ENCODE peak calls at places on chromosomes 13 and 19, in five cellular contexts. One of them, this sample, is unnamed.
A peak's percentile ranks its signal among the peaks of the same experiment; 100 is the strongest.

GRCh38 chr19:7360393-7360984 is 11.8 kb downstream of the ARHGEF18 start:
- DNase-seq in H1: no peak
- DNase-seq in brain microvascular endothelial cell: no peak
- DNase-seq in right atrium auricular region: no peak
- DNase-seq in epithelial cell of esophagus: no peak
- DNase-seq in this sample: no peak

GRCh38 chr13:113545455-113545930 is 39.1 kb upstream of the TFDP1 start:
- DNase-seq in epithelial cell of esophagus: peak; percentile 30
- DNase-seq in brain microvascular endothelial cell: peak; percentile 22
- DNase-seq in right atrium auricular region: no peak
- DNase-seq in H1: no peak
- DNase-seq in this sample: no peak

GRCh38 chr13:38900188-38900587 is 90.4 kb downstream of the STOML3 start:
- DNase-seq in H1: no peak
- DNase-seq in brain microvascular endothelial cell: no peak
- DNase-seq in right atrium auricular region: no peak
- DNase-seq in epithelial cell of esophagus: no peak
- DNase-seq in this sample: no peak

GRCh38 chr19:30284209-30284608 is 88.0 kb upstream of the ZNF536 start:
- DNase-seq in H1: no peak
- DNase-seq in epithelial cell of esophagus: no peak
- DNase-seq in brain microvascular endothelial cell: no peak
- DNase-seq in right atrium auricular region: no peak
- DNase-seq in this sample: no peak

GRCh38 chr19:46717716-46718143 is 816 bp upstream of the PRKD2 start:
- DNase-seq in epithelial cell of esophagus: no peak
- DNase-seq in right atrium auricular region: no peak
- DNase-seq in H1: peak; percentile 58
- DNase-seq in brain microvascular endothelial cell: no peak
- DNase-seq in this sample: no peak

GRCh38 chr19:33442706-33443105 is 69.2 kb downstream of the CEBPG start:
- DNase-seq in brain microvascular endothelial cell: no peak
- DNase-seq in H1: no peak
- DNase-seq in right atrium auricular region: no peak
- DNase-seq in epithelial cell of esophagus: no peak
- DNase-seq in this sample: no peak

GRCh38 chr13:93558637-93559036 is 332.0 kb downstream of the GPC6 start:
- DNase-seq in epithelial cell of esophagus: no peak
- DNase-seq in right atrium auricular region: no peak
- DNase-seq in brain microvascular endothelial cell: no peak
- DNase-seq in H1: no peak
- DNase-seq in this sample: no peak

GRCh38 chr13:75766636-75767035 is 130.5 kb downstream of the LMO7 start:
- DNase-seq in right atrium auricular region: no peak
- DNase-seq in epithelial cell of esophagus: no peak
- DNase-seq in H1: no peak
- DNase-seq in brain microvascular endothelial cell: no peak
- DNase-seq in this sample: no peak

GRCh38 chr13:74246398-74246975 is 112.3 kb upstream of the KLF12 start:
- DNase-seq in H1: no peak
- DNase-seq in epithelial cell of esophagus: no peak
- DNase-seq in brain microvascular endothelial cell: peak; percentile 56
- DNase-seq in right atrium auricular region: peak; percentile 63
- DNase-seq in this sample: no peak

GRCh38 chr19:53086949-53087348 is 16.3 kb downstream of the ZNF160 start:
- DNase-seq in brain microvascular endothelial cell: peak; percentile 88
- DNase-seq in H1: no peak
- DNase-seq in epithelial cell of esophagus: peak; percentile 31
- DNase-seq in right atrium auricular region: peak; percentile 62
- DNase-seq in this sample: no peak

GRCh38 chr13:109496216-109496615 is 290.2 kb downstream of the IRS2 start:
- DNase-seq in brain microvascular endothelial cell: no peak
- DNase-seq in right atrium auricular region: no peak
- DNase-seq in epithelial cell of esophagus: no peak
- DNase-seq in H1: no peak
- DNase-seq in this sample: no peak

GRCh38 chr13:44967656-44968451 is 21.4 kb downstream of the NUFIP1 start:
- DNase-seq in H1: no peak
- DNase-seq in epithelial cell of esophagus: no peak
- DNase-seq in brain microvascular endothelial cell: peak; percentile 40
- DNase-seq in right atrium auricular region: no peak
- DNase-seq in this sample: no peak

GRCh38 chr13:25752957-25753540 is 298.8 kb downstream of the SHISA2 start:
- DNase-seq in epithelial cell of esophagus: peak; percentile 62
- DNase-seq in right atrium auricular region: peak; percentile 80
- DNase-seq in brain microvascular endothelial cell: peak; percentile 87
- DNase-seq in H1: no peak
- DNase-seq in this sample: peak; percentile 29

GRCh38 chr13:44148159-44148929 is 225.3 kb upstream of the SERP2 start:
- DNase-seq in brain microvascular endothelial cell: no peak
- DNase-seq in epithelial cell of esophagus: no peak
- DNase-seq in H1: no peak
- DNase-seq in right atrium auricular region: no peak
- DNase-seq in this sample: no peak

GRCh38 chr19:10230155-10230903 is 802 bp downstream of the S1PR2 start:
- DNase-seq in epithelial cell of esophagus: no peak
- DNase-seq in right atrium auricular region: no peak
- DNase-seq in H1: peak; percentile 83
- DNase-seq in brain microvascular endothelial cell: no peak
- DNase-seq in this sample: no peak

GRCh38 chr19:10289836-10290438 is at the start of gene ICAM5:
- DNase-seq in H1: no peak
- DNase-seq in brain microvascular endothelial cell: no peak
- DNase-seq in right atrium auricular region: no peak
- DNase-seq in epithelial cell of esophagus: peak; percentile 57
- DNase-seq in this sample: no peak

GRCh38 chr19:38527466-38528136 is 90.2 kb downstream of the MAP4K1 start:
- DNase-seq in right atrium auricular region: no peak
- DNase-seq in H1: peak; percentile 80
- DNase-seq in brain microvascular endothelial cell: no peak
- DNase-seq in epithelial cell of esophagus: no peak
- DNase-seq in this sample: no peak

GRCh38 chr13:78596701-78597550 is 6.4 kb downstream of the POU4F1 start:
- DNase-seq in brain microvascular endothelial cell: no peak
- DNase-seq in right atrium auricular region: no peak
- DNase-seq in H1: peak; percentile 68
- DNase-seq in epithelial cell of esophagus: no peak
- DNase-seq in this sample: no peak

GRCh38 chr13:100423375-100423774 is 165.2 kb downstream of the GGACT start:
- DNase-seq in right atrium auricular region: no peak
- DNase-seq in H1: no peak
- DNase-seq in epithelial cell of esophagus: peak; percentile 71
- DNase-seq in brain microvascular endothelial cell: no peak
- DNase-seq in this sample: no peak

GRCh38 chr13:79404985-79405384 is 1.1 kb downstream of the RBM26 start:
- DNase-seq in right atrium auricular region: no peak
- DNase-seq in epithelial cell of esophagus: peak; percentile 48
- DNase-seq in H1: no peak
- DNase-seq in brain microvascular endothelial cell: no peak
- DNase-seq in this sample: no peak

GRCh38 chr13:113187263-113187669 is 21.2 kb downstream of the PCID2 start:
- DNase-seq in right atrium auricular region: peak; percentile 97
- DNase-seq in H1: no peak
- DNase-seq in brain microvascular endothelial cell: peak; percentile 100
- DNase-seq in epithelial cell of esophagus: peak; percentile 99
- DNase-seq in this sample: peak; percentile 98

GRCh38 chr13:39596176-39596575 is 6.8 kb downstream of the LHFPL6 start:
- DNase-seq in brain microvascular endothelial cell: no peak
- DNase-seq in H1: no peak
- DNase-seq in right atrium auricular region: no peak
- DNase-seq in epithelial cell of esophagus: no peak
- DNase-seq in this sample: no peak

GRCh38 chr13:99226493-99226892 is 25.8 kb downstream of the UBAC2 start:
- DNase-seq in right atrium auricular region: no peak
- DNase-seq in H1: no peak
- DNase-seq in epithelial cell of esophagus: no peak
- DNase-seq in brain microvascular endothelial cell: no peak
- DNase-seq in this sample: no peak

GRCh38 chr13:99227331-99227900 is 26.8 kb downstream of the UBAC2 start:
- DNase-seq in right atrium auricular region: no peak
- DNase-seq in H1: no peak
- DNase-seq in epithelial cell of esophagus: no peak
- DNase-seq in brain microvascular endothelial cell: no peak
- DNase-seq in this sample: no peak

GRCh38 chr13:99230991-99231390 is 27.2 kb downstream of the GPR18 start:
- DNase-seq in right atrium auricular region: no peak
- DNase-seq in H1: no peak
- DNase-seq in brain microvascular endothelial cell: no peak
- DNase-seq in epithelial cell of esophagus: no peak
- DNase-seq in this sample: no peak

GRCh38 chr13:99227909-99228688 is 27.4 kb downstream of the UBAC2 start:
- DNase-seq in right atrium auricular region: no peak
- DNase-seq in H1: no peak
- DNase-seq in epithelial cell of esophagus: peak; percentile 51
- DNase-seq in brain microvascular endothelial cell: no peak
- DNase-seq in this sample: no peak

GRCh38 chr13:99228737-99229691 is 28.4 kb downstream of the UBAC2 start:
- DNase-seq in right atrium auricular region: no peak
- DNase-seq in H1: no peak
- DNase-seq in epithelial cell of esophagus: peak; percentile 83
- DNase-seq in brain microvascular endothelial cell: peak; percentile 46
- DNase-seq in this sample: no peak
- H3K4me3 ChIP-seq in right atrium auricular region: no peak overlapping the region
- H3K4me3 ChIP-seq in H1: no peak overlapping the region
- H3K4me3 ChIP-seq in epithelial cell of esophagus: no peak overlapping the region
- H3K4me3 ChIP-seq in brain microvascular endothelial cell: no peak overlapping the region
- H3K4me3 ChIP-seq in this sample: no peak overlapping the region

GRCh38 chr19:55857149-55857548 is 20.8 kb downstream of the NLRP4 start:
- DNase-seq in right atrium auricular region: no peak
- DNase-seq in epithelial cell of esophagus: no peak
- DNase-seq in H1: no peak
- DNase-seq in brain microvascular endothelial cell: no peak
- DNase-seq in this sample: no peak

GRCh38 chr19:55857974-55858373 is 21.6 kb downstream of the NLRP4 start:
- DNase-seq in brain microvascular endothelial cell: no peak
- DNase-seq in right atrium auricular region: no peak
- DNase-seq in H1: no peak
- DNase-seq in epithelial cell of esophagus: no peak
- DNase-seq in this sample: no peak

GRCh38 chr19:55858401-55858800 is 22.1 kb downstream of the NLRP4 start:
- DNase-seq in H1: no peak
- DNase-seq in brain microvascular endothelial cell: no peak
- DNase-seq in epithelial cell of esophagus: no peak
- DNase-seq in right atrium auricular region: no peak
- DNase-seq in this sample: no peak

GRCh38 chr19:55855160-55855559 is 18.8 kb downstream of the NLRP4 start:
- DNase-seq in H1: no peak
- DNase-seq in epithelial cell of esophagus: no peak
- DNase-seq in right atrium auricular region: no peak
- DNase-seq in brain microvascular endothelial cell: no peak
- DNase-seq in this sample: no peak
- TF ChIP-seq CTCF in H1: no peak
- TF ChIP-seq CTCF in epithelial cell of esophagus: no peak
- TF ChIP-seq CTCF in right atrium auricular region: no peak
- TF ChIP-seq CTCF in brain microvascular endothelial cell: no peak
- TF ChIP-seq CTCF in this sample: no peak

DNA sequence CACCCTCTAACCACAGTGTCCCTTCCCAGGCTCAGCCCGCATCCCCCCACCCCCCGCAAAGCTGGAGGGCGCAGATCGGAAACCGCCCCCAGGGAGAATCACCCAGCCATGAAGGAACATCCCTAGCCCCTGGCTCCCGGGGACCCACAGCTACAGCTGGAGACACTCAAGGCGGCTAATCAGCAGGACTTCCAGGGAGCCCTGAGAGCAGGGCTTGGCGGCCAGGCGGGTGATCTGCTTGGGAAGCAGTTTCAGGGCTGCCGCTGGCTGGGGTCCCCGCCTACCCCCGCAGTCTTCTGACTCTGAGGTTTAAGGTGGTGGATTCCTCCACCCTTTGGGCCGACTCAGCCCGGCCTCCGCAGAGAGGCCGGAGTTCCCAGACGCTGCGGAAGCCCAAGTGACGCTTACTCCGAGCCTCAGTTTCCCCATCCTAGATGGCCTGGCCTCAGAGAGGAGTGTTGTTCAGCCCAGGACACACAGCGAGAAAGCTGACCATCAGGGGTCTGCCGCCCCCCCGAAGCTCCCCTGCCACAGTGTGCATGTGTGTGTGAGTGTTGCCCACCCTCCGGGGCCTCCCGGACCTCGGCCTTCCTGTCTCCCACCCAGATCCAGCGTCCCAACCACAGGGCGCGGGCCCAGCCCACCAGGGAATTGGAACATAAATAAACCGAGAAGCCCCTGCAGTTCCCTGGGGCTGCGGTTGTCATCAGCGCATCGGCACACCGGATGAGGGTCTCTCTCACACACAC is 9.8 kb downstream of the FUT6 start:
- DNase-seq in brain microvascular endothelial cell: no peak
- DNase-seq in epithelial cell of esophagus: no peak
- DNase-seq in H1: no peak
- DNase-seq in right atrium auricular region: no peak
- DNase-seq in this sample: no peak
- H3K4me3 ChIP-seq in brain microvascular endothelial cell: no peak overlapping the region
- H3K4me3 ChIP-seq in epithelial cell of esophagus: no peak overlapping the region
- H3K4me3 ChIP-seq in H1: peak overlapping the region; percentile 14
- H3K4me3 ChIP-seq in right atrium auricular region: peak overlapping the region; percentile 51
- H3K4me3 ChIP-seq in this sample: no peak overlapping the region

GRCh38 chr13:41788552-41788951 is 172.4 kb downstream of the VWA8 start:
- DNase-seq in brain microvascular endothelial cell: no peak
- DNase-seq in right atrium auricular region: no peak
- DNase-seq in epithelial cell of esophagus: peak; percentile 85
- DNase-seq in H1: no peak
- DNase-seq in this sample: no peak
- TF ChIP-seq CTCF in brain microvascular endothelial cell: no peak
- TF ChIP-seq CTCF in right atrium auricular region: no peak
- TF ChIP-seq CTCF in epithelial cell of esophagus: no peak
- TF ChIP-seq CTCF in H1: no peak
- TF ChIP-seq CTCF in this sample: no peak

DNA sequence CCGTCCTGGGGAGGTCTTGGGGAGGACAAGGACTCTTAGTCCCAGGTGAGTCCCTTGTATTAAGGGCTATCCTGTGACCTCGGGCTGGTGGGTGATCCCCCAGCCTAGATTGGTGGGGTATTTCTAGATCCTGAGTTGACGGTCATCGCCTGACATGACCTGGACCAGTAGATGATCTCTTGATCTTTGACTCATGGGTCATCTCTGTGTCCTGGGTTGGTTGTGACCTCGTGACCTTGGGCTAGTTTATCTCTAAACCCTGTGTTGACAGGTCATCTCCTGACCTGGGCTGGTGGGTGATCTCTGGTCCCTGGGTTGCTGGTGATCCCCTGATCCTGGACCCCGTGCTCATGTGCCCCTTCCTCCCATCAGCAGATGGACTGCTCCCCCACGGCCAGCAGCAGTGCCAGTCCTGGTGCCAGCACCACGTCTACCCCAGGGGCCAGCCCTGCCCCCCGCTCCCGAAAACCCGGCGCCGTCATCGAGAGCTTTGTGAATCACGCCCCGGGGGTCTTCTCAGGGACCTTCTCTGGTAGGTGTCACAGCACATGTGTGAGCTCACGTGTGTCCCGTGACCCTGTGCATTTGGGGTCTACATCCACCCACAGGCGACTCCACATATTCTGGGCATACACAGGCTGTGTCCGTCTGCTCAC is 6.3 kb downstream of the MIDN start:
- DNase-seq in H1: no peak
- DNase-seq in epithelial cell of esophagus: no peak
- DNase-seq in right atrium auricular region: no peak
- DNase-seq in brain microvascular endothelial cell: no peak
- DNase-seq in this sample: no peak
- H3K4me3 ChIP-seq in H1: no peak overlapping the region
- H3K4me3 ChIP-seq in epithelial cell of esophagus: no peak overlapping the region
- H3K4me3 ChIP-seq in right atrium auricular region: no peak overlapping the region
- H3K4me3 ChIP-seq in brain microvascular endothelial cell: no peak overlapping the region
- H3K4me3 ChIP-seq in this sample: no peak overlapping the region

This sample was measured in retinal pigment epithelial cell.